ENCODE peak calls at places on chromosomes 13 and 19, in six cellular contexts. One of them, this sample, is unnamed.

GRCh38 chr13:105817498-105817897 is 718.0 kb downstream of the EFNB2 start:
- DNase-seq in spleen: no peak
- DNase-seq in vagina: no peak
- DNase-seq in esophagus muscularis mucosa: no peak
- DNase-seq in sigmoid colon: no peak
- DNase-seq in stomach: no peak
- DNase-seq in this sample: no peak

GRCh38 chr13:32033744-32034143 is 2.2 kb downstream of the FRY start:
- DNase-seq in esophagus muscularis mucosa: no peak
- DNase-seq in stomach: no peak
- DNase-seq in sigmoid colon: no peak
- DNase-seq in vagina: no peak
- DNase-seq in spleen: no peak
- DNase-seq in this sample: no peak

GRCh38 chr13:36418022-36418805 is 14.1 kb upstream of the CCNA1 start:
- DNase-seq in esophagus muscularis mucosa: no peak
- DNase-seq in vagina: no peak
- DNase-seq in sigmoid colon: no peak
- DNase-seq in stomach: no peak
- DNase-seq in spleen: no peak
- DNase-seq in this sample: no peak

GRCh38 chr19:8161135-8161646 is 11.8 kb upstream of the FBN3 start:
- DNase-seq in esophagus muscularis mucosa: no peak
- DNase-seq in stomach: peak; percentile 30
- DNase-seq in spleen: no peak
- DNase-seq in sigmoid colon: no peak
- DNase-seq in vagina: no peak
- DNase-seq in this sample: no peak

GRCh38 chr19:41703602-41704293 is 4.7 kb upstream of the CEACAM5 start:
- DNase-seq in esophagus muscularis mucosa: peak; percentile 91
- DNase-seq in sigmoid colon: peak; percentile 30
- DNase-seq in spleen: peak; percentile 47
- DNase-seq in vagina: no peak
- DNase-seq in stomach: no peak
- DNase-seq in this sample: no peak

GRCh38 chr13:54975676-54976075 is 1947.1 kb downstream of the OLFM4 start:
- DNase-seq in esophagus muscularis mucosa: no peak
- DNase-seq in sigmoid colon: no peak
- DNase-seq in stomach: no peak
- DNase-seq in vagina: no peak
- DNase-seq in spleen: no peak
- DNase-seq in this sample: no peak

GRCh38 chr13:35190241-35190640 is 248.2 kb downstream of the NBEA start:
- DNase-seq in stomach: no peak
- DNase-seq in spleen: no peak
- DNase-seq in esophagus muscularis mucosa: no peak
- DNase-seq in vagina: no peak
- DNase-seq in sigmoid colon: no peak
- DNase-seq in this sample: no peak

GRCh38 chr19:1250374-1251232 is 2.2 kb downstream of the MIDN start:
- DNase-seq in esophagus muscularis mucosa: no peak
- DNase-seq in spleen: peak; percentile 93
- DNase-seq in stomach: no peak
- DNase-seq in sigmoid colon: peak; percentile 93
- DNase-seq in vagina: no peak
- DNase-seq in this sample: no peak

GRCh38 chr19:507286-508203 is at the start of gene TPGS1:
- DNase-seq in stomach: peak; percentile 78
- DNase-seq in vagina: no peak
- DNase-seq in spleen: peak; percentile 97
- DNase-seq in esophagus muscularis mucosa: no peak
- DNase-seq in sigmoid colon: peak; percentile 86
- DNase-seq in this sample: peak; percentile 50

GRCh38 chr19:8367327-8368001 is 3.5 kb downstream of the ANGPTL4 start:
- DNase-seq in vagina: no peak
- DNase-seq in sigmoid colon: peak; percentile 97
- DNase-seq in esophagus muscularis mucosa: no peak
- DNase-seq in spleen: peak; percentile 78
- DNase-seq in stomach: peak; percentile 96
- DNase-seq in this sample: peak; percentile 96

GRCh38 chr19:42122691-42123607 is 9.3 kb downstream of the POU2F2 start:
- DNase-seq in vagina: no peak
- DNase-seq in stomach: no peak
- DNase-seq in sigmoid colon: no peak
- DNase-seq in esophagus muscularis mucosa: no peak
- DNase-seq in spleen: no peak
- DNase-seq in this sample: no peak

GRCh38 chr13:77480071-77480470 is 55.4 kb upstream of the SCEL start:
- DNase-seq in esophagus muscularis mucosa: no peak
- DNase-seq in sigmoid colon: no peak
- DNase-seq in vagina: no peak
- DNase-seq in stomach: no peak
- DNase-seq in spleen: no peak
- DNase-seq in this sample: no peak

GRCh38 chr13:43880451-43880850 is 747 bp downstream of the LACC1 start:
- DNase-seq in stomach: no peak
- DNase-seq in vagina: no peak
- DNase-seq in spleen: no peak
- DNase-seq in esophagus muscularis mucosa: no peak
- DNase-seq in sigmoid colon: no peak
- DNase-seq in this sample: no peak

GRCh38 chr19:10417598-10418280 is 2.6 kb upstream of the PDE4A start:
- DNase-seq in spleen: no peak
- DNase-seq in esophagus muscularis mucosa: no peak
- DNase-seq in sigmoid colon: no peak
- DNase-seq in stomach: no peak
- DNase-seq in vagina: no peak
- DNase-seq in this sample: no peak

GRCh38 chr19:48961051-48961649 is 4.0 kb upstream of the FTL start:
- DNase-seq in stomach: no peak
- DNase-seq in vagina: no peak
- DNase-seq in spleen: peak; percentile 83
- DNase-seq in sigmoid colon: no peak
- DNase-seq in esophagus muscularis mucosa: no peak
- DNase-seq in this sample: no peak

GRCh38 chr13:35164324-35164932 is 222.4 kb downstream of the NBEA start:
- DNase-seq in vagina: no peak
- DNase-seq in esophagus muscularis mucosa: no peak
- DNase-seq in stomach: no peak
- DNase-seq in spleen: no peak
- DNase-seq in sigmoid colon: no peak
- DNase-seq in this sample: no peak

GRCh38 chr13:45674908-45675307 is 27.2 kb upstream of the CBY2 start:
- DNase-seq in vagina: no peak
- DNase-seq in stomach: no peak
- DNase-seq in spleen: no peak
- DNase-seq in esophagus muscularis mucosa: peak; percentile 39
- DNase-seq in sigmoid colon: no peak
- DNase-seq in this sample: peak; percentile 92

GRCh38 chr13:83752141-83752540 is 130.1 kb downstream of the SLITRK1 start:
- DNase-seq in sigmoid colon: no peak
- DNase-seq in esophagus muscularis mucosa: no peak
- DNase-seq in spleen: no peak
- DNase-seq in stomach: no peak
- DNase-seq in vagina: no peak
- DNase-seq in this sample: no peak

GRCh38 chr19:46416077-46416709 is 2.8 kb upstream of the CCDC8 start:
- DNase-seq in vagina: no peak
- DNase-seq in stomach: peak; percentile 63
- DNase-seq in sigmoid colon: peak; percentile 91
- DNase-seq in esophagus muscularis mucosa: no peak
- DNase-seq in spleen: peak; percentile 83
- DNase-seq in this sample: peak; percentile 79

GRCh38 chr19:55640577-55641375 is at the start of gene ZNF580:
- DNase-seq in stomach: peak; percentile 63
- DNase-seq in esophagus muscularis mucosa: no peak
- DNase-seq in sigmoid colon: peak; percentile 83
- DNase-seq in spleen: peak; percentile 92
- DNase-seq in vagina: no peak
- DNase-seq in this sample: peak; percentile 63

GRCh38 chr19:55636723-55637122 is 4.1 kb upstream of the ZNF580 start:
- DNase-seq in vagina: no peak
- DNase-seq in spleen: no peak
- DNase-seq in sigmoid colon: no peak
- DNase-seq in esophagus muscularis mucosa: no peak
- DNase-seq in stomach: no peak
- DNase-seq in this sample: no peak

GRCh38 chr19:55640043-55640576 is 692 bp upstream of the ZNF580 start:
- DNase-seq in spleen: peak; percentile 94
- DNase-seq in sigmoid colon: peak; percentile 83
- DNase-seq in esophagus muscularis mucosa: no peak
- DNase-seq in vagina: no peak
- DNase-seq in stomach: peak; percentile 71
- DNase-seq in this sample: peak; percentile 71

GRCh38 chr19:55637534-55637933 is 3.3 kb upstream of the ZNF580 start:
- DNase-seq in spleen: no peak
- DNase-seq in vagina: no peak
- DNase-seq in stomach: no peak
- DNase-seq in sigmoid colon: no peak
- DNase-seq in esophagus muscularis mucosa: no peak
- DNase-seq in this sample: no peak

GRCh38 chr19:55638864-55639359 is 1.9 kb upstream of the ZNF580 start:
- DNase-seq in esophagus muscularis mucosa: no peak
- DNase-seq in sigmoid colon: no peak
- DNase-seq in vagina: no peak
- DNase-seq in spleen: no peak
- DNase-seq in stomach: no peak
- DNase-seq in this sample: no peak
- H3K4me1 ChIP-seq in esophagus muscularis mucosa: peaks cover 88% of the 10 kb centered on the region
- H3K4me1 ChIP-seq in sigmoid colon: peaks cover 81% of the 10 kb centered on the region
- H3K4me1 ChIP-seq in vagina: peaks cover 74% of the 10 kb centered on the region
- H3K4me1 ChIP-seq in spleen: peaks cover 47% of the 10 kb centered on the region
- H3K4me1 ChIP-seq in stomach: peaks cover 49% of the 10 kb centered on the region
- H3K4me1 ChIP-seq in this sample: peaks cover 5% of the 10 kb centered on the region

GRCh38 chr13:102825921-102826706 is 19.7 kb upstream of the ERCC5 start:
- DNase-seq in stomach: no peak
- DNase-seq in esophagus muscularis mucosa: no peak
- DNase-seq in spleen: no peak
- DNase-seq in vagina: no peak
- DNase-seq in sigmoid colon: no peak
- DNase-seq in this sample: no peak
- TF ChIP-seq POLR2AphosphoS5 in stomach: no peak
- TF ChIP-seq POLR2AphosphoS5 in esophagus muscularis mucosa: no peak
- TF ChIP-seq POLR2AphosphoS5 in spleen: no peak
- TF ChIP-seq POLR2AphosphoS5 in vagina: no peak
- TF ChIP-seq POLR2AphosphoS5 in sigmoid colon: no peak
- TF ChIP-seq POLR2AphosphoS5 in this sample: no peak

GRCh38 chr13:30409911-30410704 is 12.2 kb upstream of the UBE2L5 start:
- DNase-seq in spleen: no peak
- DNase-seq in sigmoid colon: peak; percentile 83
- DNase-seq in stomach: no peak
- DNase-seq in esophagus muscularis mucosa: no peak
- DNase-seq in vagina: no peak
- DNase-seq in this sample: no peak

GRCh38 chr13:30406779-30407416 is 15.4 kb upstream of the UBE2L5 start:
- DNase-seq in esophagus muscularis mucosa: no peak
- DNase-seq in spleen: no peak
- DNase-seq in sigmoid colon: no peak
- DNase-seq in vagina: no peak
- DNase-seq in stomach: no peak
- DNase-seq in this sample: no peak

GRCh38 chr13:30412351-30412750 is 9.9 kb upstream of the UBE2L5 start:
- DNase-seq in esophagus muscularis mucosa: no peak
- DNase-seq in vagina: no peak
- DNase-seq in spleen: no peak
- DNase-seq in stomach: no peak
- DNase-seq in sigmoid colon: no peak
- DNase-seq in this sample: no peak

GRCh38 chr13:30410705-30411125 is 11.6 kb upstream of the UBE2L5 start:
- DNase-seq in esophagus muscularis mucosa: no peak
- DNase-seq in vagina: no peak
- DNase-seq in spleen: no peak
- DNase-seq in stomach: no peak
- DNase-seq in sigmoid colon: no peak
- DNase-seq in this sample: no peak

DNA sequence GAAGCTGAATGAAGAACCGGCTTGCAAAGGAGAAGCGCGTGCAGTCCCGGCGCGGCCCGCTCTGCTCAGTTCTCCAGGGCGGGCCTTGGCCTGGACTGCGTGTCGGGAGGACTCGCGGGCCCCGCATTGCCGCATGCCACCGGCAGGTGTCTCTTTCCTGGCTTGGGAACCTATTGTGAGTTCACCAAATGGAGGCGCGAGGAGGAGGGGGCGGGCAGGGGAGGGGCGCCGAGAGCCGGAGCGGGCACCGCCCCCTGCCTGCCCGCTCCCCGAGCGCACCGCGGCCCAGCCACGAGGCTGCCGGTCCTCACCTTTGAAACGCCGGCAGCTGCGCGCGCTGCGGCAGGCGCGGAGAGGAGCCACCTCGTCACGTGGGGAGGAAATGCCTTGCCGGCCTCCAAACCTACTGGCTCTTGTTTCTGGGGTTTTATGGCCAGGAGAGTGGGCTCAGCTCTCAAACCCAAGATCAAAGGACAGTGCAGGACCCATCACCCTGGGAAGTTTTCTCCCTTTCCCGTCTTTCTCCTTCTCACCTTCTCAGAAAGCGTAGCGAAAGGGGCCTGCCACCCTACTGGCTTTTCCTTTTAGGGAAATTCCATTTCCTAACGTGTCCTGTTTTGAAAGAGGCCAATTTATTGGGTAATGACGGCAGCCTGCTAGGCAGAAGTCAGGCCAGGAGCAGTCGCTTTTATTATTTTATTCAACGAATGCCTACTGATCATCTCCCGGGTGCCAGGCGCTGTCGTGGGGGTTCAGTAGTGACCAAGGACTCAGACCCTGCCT is 13.8 kb upstream of the UBE2L5 start:
- DNase-seq in stomach: peak; percentile 96
- DNase-seq in vagina: peak; percentile 97
- DNase-seq in spleen: peak; percentile 99
- DNase-seq in esophagus muscularis mucosa: peak; percentile 98
- DNase-seq in sigmoid colon: peak; percentile 98
- DNase-seq in this sample: peak; percentile 95
- H3K4me1 ChIP-seq in stomach: peaks cover 6% of the 10 kb centered on the region
- H3K4me1 ChIP-seq in vagina: peaks cover 36% of the 10 kb centered on the region
- H3K4me1 ChIP-seq in spleen: peaks cover 14% of the 10 kb centered on the region
- H3K4me1 ChIP-seq in esophagus muscularis mucosa: peaks cover 49% of the 10 kb centered on the region
- H3K4me1 ChIP-seq in sigmoid colon: peaks cover 23% of the 10 kb centered on the region
- H3K4me1 ChIP-seq in this sample: no peaks in the 10 kb centered on the region

DNA sequence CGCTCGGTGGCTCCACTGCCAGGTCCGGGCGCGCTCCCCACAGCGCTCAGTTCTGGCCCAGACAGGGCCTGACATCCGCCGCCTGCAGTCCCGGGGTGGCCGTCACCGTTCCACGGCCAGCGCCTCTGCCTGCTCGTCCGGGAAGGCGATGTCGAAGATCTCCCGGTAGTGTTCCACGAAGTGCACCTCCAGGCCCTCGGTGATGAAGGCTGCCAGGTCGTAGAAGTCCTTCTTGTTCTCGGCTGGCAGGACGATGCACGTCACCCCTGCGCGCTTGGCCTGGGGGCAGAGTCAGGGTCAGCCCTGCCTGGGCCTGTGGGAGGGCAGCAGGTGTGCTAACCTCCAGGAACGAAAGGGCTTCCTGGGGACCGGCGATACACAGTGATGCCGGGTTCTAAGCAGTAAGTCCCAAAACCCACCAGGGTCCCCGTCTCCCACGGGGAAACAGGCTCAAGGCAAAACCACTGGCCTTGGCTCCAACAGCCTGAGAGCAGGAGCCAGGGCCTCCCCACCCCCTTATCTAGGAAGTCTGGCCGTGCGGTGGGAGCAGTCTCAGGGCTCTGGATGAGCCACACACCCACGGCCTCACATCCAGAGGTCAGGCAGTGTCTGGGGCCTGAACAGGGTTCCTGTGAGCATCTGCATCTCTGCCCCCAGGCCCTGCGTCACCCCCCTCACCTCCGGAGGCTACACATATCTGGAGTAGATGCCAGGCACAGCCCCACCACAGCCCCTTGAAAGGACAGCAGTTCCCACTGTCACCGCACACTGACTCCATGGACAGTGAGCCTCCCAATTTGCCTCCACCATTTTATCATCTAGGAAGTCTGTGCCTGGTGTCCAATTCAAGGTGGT is 2.1 kb downstream of the RPL36 start:
- DNase-seq in sigmoid colon: peak; percentile 69
- DNase-seq in spleen: peak; percentile 80
- DNase-seq in stomach: no peak
- DNase-seq in esophagus muscularis mucosa: no peak
- DNase-seq in vagina: no peak
- DNase-seq in this sample: no peak
- TF ChIP-seq POLR2AphosphoS5 in sigmoid colon: no peak
- TF ChIP-seq POLR2AphosphoS5 in spleen: peak; percentile 52
- TF ChIP-seq POLR2AphosphoS5 in stomach: no peak
- TF ChIP-seq POLR2AphosphoS5 in esophagus muscularis mucosa: no peak
- TF ChIP-seq POLR2AphosphoS5 in vagina: no peak
- TF ChIP-seq POLR2AphosphoS5 in this sample: no peak

This sample was measured in breast epithelium.